ENCODE peak calls at places on chromosomes 11 and 22, in ten cellular contexts. Z is AG04450; B is ELF-1; L is heart left ventricle; I is hepatocyte; O is AG20443; C is cardiac muscle cell; J is PC-9; P is activated naive CD4-positive, alpha-beta T cell treated with anti-CD3 and anti-CD28 coated beads, Interleukin-2, amount 50 U/mL, for 72 hours; K is NCI-H1092 treated with DMSO at 0.1 percent for 48 hours. D is an unnamed sample.

GRCh38 chr11:75768909-75769771 is 562 bp downstream of the DGAT2 start:
- DNase-seq in B (peak; percentile 20), K (peak; percentile 32), P (no peak), I (no peak), Z (no peak), O (no peak), C (no peak), J (peak; percentile 44), L (no peak), D (no peak)

GRCh38 chr11:120057595-120058581 is 80.0 kb downstream of the TRIM29 start:
- DNase-seq in O (peak; percentile 65), P (no peak), B (peak; percentile 89), C (peak; percentile 18), L (no peak), Z (no peak), K (no peak), J (no peak), I (peak; percentile 83), D (no peak)

GRCh38 chr11:396511-396947 is 2.5 kb downstream of the PKP3 start:
- DNase-seq in O (peak; percentile 66), K (peak; percentile 26), J (no peak), I (no peak), B (peak; percentile 67), Z (no peak), C (peak; percentile 42), L (no peak), P (no peak), D (peak; percentile 49)

GRCh38 chr22:36879775-36880174 is 19.0 kb downstream of the NCF4 start:
- DNase-seq in J (no peak), K (no peak), B (no peak), O (peak; percentile 53), P (no peak), I (no peak), C (peak; percentile 62), L (no peak), Z (no peak), D (no peak)

GRCh38 chr11:112380464-112380863 is 119.8 kb upstream of the PLET1 start:
- DNase-seq in Z (no peak), K (no peak), L (no peak), O (no peak), C (no peak), I (no peak), P (no peak), J (no peak), B (no peak), D (no peak)

GRCh38 chr11:123062892-123063395 is 1.0 kb upstream of the HSPA8 start:
- DNase-seq in C (peak; percentile 71), Z (peak; percentile 11), I (no peak), K (peak; percentile 80), B (no peak), L (no peak), J (no peak), O (peak; percentile 56), P (no peak), D (no peak)

GRCh38 chr11:65186701-65187100 is 5.0 kb downstream of the CAPN1 start:
- DNase-seq in C (no peak), I (no peak), B (no peak), Z (no peak), K (no peak), P (no peak), J (no peak), O (no peak), L (no peak), D (no peak)

GRCh38 chr22:46636221-46637002 is 16.2 kb downstream of the GRAMD4 start:
- DNase-seq in Z (no peak), I (no peak), B (no peak), L (no peak), O (no peak), P (no peak), J (no peak), C (no peak), K (no peak), D (no peak)

GRCh38 chr11:60500276-60500935 is 7.8 kb downstream of the MS4A12 start:
- DNase-seq in L (no peak), O (no peak), K (no peak), C (no peak), Z (no peak), I (no peak), P (no peak), J (no peak), B (peak; percentile 4), D (peak; percentile 5)

GRCh38 chr22:50483556-50483955 is 2.2 kb downstream of the ADM2 start:
- DNase-seq in O (no peak), K (no peak), C (no peak), L (no peak), J (no peak), Z (no peak), B (no peak), I (no peak), P (no peak), D (no peak)

GRCh38 chr11:2387266-2387982 is 10.3 kb downstream of the CD81 start:
- DNase-seq in Z (no peak), J (no peak), K (no peak), L (no peak), O (peak; percentile 64), P (no peak), C (no peak), I (no peak), B (no peak), D (no peak)

GRCh38 chr11:118265954-118266353 is 1.9 kb upstream of the MPZL2 start:
- DNase-seq in K (no peak), O (no peak), C (no peak), P (no peak), J (peak; percentile 69), Z (no peak), B (no peak), L (peak; percentile 35), I (no peak), D (no peak)

GRCh38 chr11:1515082-1516060 is 28.8 kb upstream of the MOB2 start:
- DNase-seq in B (peak; percentile 90), L (peak; percentile 79), O (peak; percentile 96), P (peak; percentile 88), J (no peak), Z (peak; percentile 13), C (peak; percentile 70), K (peak; percentile 29), I (peak; percentile 85), D (peak; percentile 88)

GRCh38 chr11:70727899-70728620 is 329.7 kb downstream of the CTTN start:
- DNase-seq in I (no peak), Z (no peak), B (no peak), P (no peak), L (no peak), O (no peak), C (no peak), K (peak; percentile 6), J (no peak), D (no peak)

GRCh38 chr22:25403752-25404471 is 160.6 kb upstream of the GRK3 start:
- DNase-seq in O (peak; percentile 46), L (no peak), B (peak; percentile 36), P (no peak), K (peak; percentile 20), I (peak; percentile 37), J (no peak), Z (no peak), C (no peak), D (no peak)

GRCh38 chr11:32418836-32419235 is 16.5 kb downstream of the WT1 start:
- DNase-seq in C (no peak), I (no peak), B (no peak), J (no peak), K (no peak), P (no peak), O (no peak), L (no peak), Z (no peak), D (peak; percentile 41)

GRCh38 chr22:39300198-39300830 is 19.1 kb downstream of the RPL3 start:
- DNase-seq in O (no peak), J (peak; percentile 60), K (no peak), L (peak; percentile 71), I (no peak), P (no peak), Z (no peak), C (no peak), B (peak; percentile 90), D (no peak)

GRCh38 chr11:44530413-44531115 is 34.9 kb upstream of the CD82 start:
- DNase-seq in Z (no peak), C (peak; percentile 75), O (no peak), J (no peak), K (no peak), P (peak; percentile 59), I (no peak), B (no peak), L (no peak), D (no peak)

GRCh38 chr11:29959488-29959887 is 57.3 kb downstream of the KCNA4 start:
- DNase-seq in Z (no peak), J (no peak), B (no peak), L (no peak), O (no peak), C (no peak), I (no peak), K (no peak), P (no peak), D (no peak)

GRCh38 chr11:9861860-9862725 is 198.2 kb downstream of the SWAP70 start:
- DNase-seq in Z (no peak), I (peak; percentile 68), K (peak; percentile 39), J (peak; percentile 37), O (peak; percentile 58), C (peak; percentile 83), B (peak; percentile 75), L (peak; percentile 48), P (peak; percentile 53), D (peak; percentile 66)

GRCh38 chr11:67483901-67484665 is 1.3 kb downstream of the AIP start:
- DNase-seq in L (no peak), B (no peak), P (peak; percentile 43), J (peak; percentile 32), K (no peak), Z (no peak), C (no peak), I (no peak), O (no peak), D (no peak)

GRCh38 chr22:37340331-37341262 is 58.3 kb downstream of the CYTH4 start:
- DNase-seq in L (no peak), I (no peak), B (peak; percentile 41), P (no peak), C (no peak), K (peak; percentile 59), Z (no peak), J (no peak), O (no peak), D (no peak)

GRCh38 chr11:120810251-120810650 is 213.7 kb upstream of the TBCEL start:
- DNase-seq in B (no peak), O (no peak), I (no peak), Z (no peak), P (no peak), C (peak; percentile 18), K (no peak), L (no peak), J (no peak), D (no peak)

GRCh38 chr11:117600261-117600783 is 196.7 kb downstream of the DSCAML1 start:
- DNase-seq in I (no peak), P (no peak), O (no peak), J (no peak), Z (no peak), K (peak; percentile 78), C (no peak), L (no peak), B (no peak), D (no peak)

GRCh38 chr11:93633835-93634234 is 27.6 kb upstream of the CEP295 start:
- DNase-seq in J (no peak), B (no peak), P (no peak), O (no peak), C (no peak), I (no peak), L (no peak), Z (no peak), K (no peak), D (no peak)

GRCh38 chr11:111344032-111344431 is 35.0 kb downstream of the POU2AF1 start:
- DNase-seq in C (peak; percentile 92), O (peak; percentile 77), B (no peak), I (peak; percentile 49), P (no peak), K (no peak), L (peak; percentile 29), J (peak; percentile 45), Z (no peak), D (no peak)

GRCh38 chr22:24460418-24461089 is 33.2 kb downstream of the ADORA2A start:
- DNase-seq in L (no peak), Z (no peak), O (no peak), K (no peak), B (no peak), J (no peak), P (no peak), I (peak; percentile 43), C (peak; percentile 47), D (no peak)

GRCh38 chr11:115503083-115503885 is 931 bp downstream of the CADM1 start:
- DNase-seq in O (peak; percentile 80), J (no peak), K (peak; percentile 90), C (peak; percentile 29), Z (no peak), P (peak; percentile 23), I (peak; percentile 84), B (peak; percentile 89), L (peak; percentile 68), D (peak; percentile 19)